ENCODE peak calls at places on chromosomes 1 and 21, in nine cellular contexts. R is prostate gland, P is GM23248, N is heart left ventricle, H is adrenal gland, B is fibroblast of lung, S is esophagus squamous epithelium, L is hepatocyte, O is pancreas. D is an unnamed sample.

GRCh38 chr21:14554948-14555347 is 8.8 kb upstream of the SAMSN1 start:
- DNase-seq in R (no peak), P (peak), N (no peak), H (no peak), B (no peak), S (no peak), L (no peak), O (no peak), D (no peak)

GRCh38 chr1:42922687-42923366 is 35.8 kb downstream of the SLC2A1 start:
- DNase-seq in R (peak), P (peak), N (no peak), H (peak), B (peak), S (no peak), L (peak), O (peak), D (no peak)

GRCh38 chr21:33854604-33855003 is 61.0 kb downstream of the ATP5PO start:
- DNase-seq in R (no peak), P (peak), N (no peak), H (no peak), B (no peak), S (no peak), L (no peak), O (no peak), D (no peak)

GRCh38 chr1:24018611-24019580 is 38.8 kb upstream of the SRSF10 start:
- DNase-seq in R (peak), P (peak), N (peak), H (peak), B (peak), S (peak), L (peak), O (peak), D (peak)

GRCh38 chr1:82790556-82790955 is 989.8 kb downstream of the ADGRL2 start:
- DNase-seq in R (no peak), P (no peak), N (no peak), H (no peak), B (no peak), S (no peak), L (no peak), O (no peak), D (no peak)

GRCh38 chr21:44973598-44973997 is 33.8 kb downstream of the SLX9 start:
- DNase-seq in R (no peak), P (no peak), N (peak), H (no peak), B (no peak), S (no peak), L (no peak), O (no peak), D (no peak)

GRCh38 chr1:87117761-87118160 is 203.3 kb downstream of the HS2ST1 start:
- DNase-seq in R (no peak), P (no peak), N (no peak), H (no peak), B (peak), S (no peak), L (no peak), O (no peak), D (no peak)

GRCh38 chr1:67766117-67766978 is 66.9 kb downstream of the GNG12 start:
- DNase-seq in R (no peak), P (peak), N (peak), H (peak), B (peak), S (no peak), L (peak), O (no peak), D (peak)

GRCh38 chr21:41620982-41621381 is 113.0 kb upstream of the TMPRSS2 start:
- DNase-seq in R (no peak), P (peak), N (no peak), H (no peak), B (peak), S (no peak), L (no peak), O (no peak), D (no peak)

GRCh38 chr1:182236651-182237077 is 154.9 kb downstream of the GLUL start:
- DNase-seq in R (no peak), P (no peak), N (no peak), H (no peak), B (no peak), S (no peak), L (no peak), O (no peak), D (no peak)

GRCh38 chr1:162756523-162756922 is 34.0 kb upstream of the HSD17B7 start:
- DNase-seq in R (no peak), P (peak), N (no peak), H (no peak), B (no peak), S (no peak), L (no peak), O (no peak), D (no peak)

GRCh38 chr1:40625076-40625475 is 40.4 kb downstream of the RIMS3 start:
- DNase-seq in R (no peak), P (peak), N (peak), H (peak), B (no peak), S (no peak), L (peak), O (peak), D (no peak)

GRCh38 chr1:40627987-40628902 is 37.2 kb downstream of the RIMS3 start:
- DNase-seq in R (no peak), P (no peak), N (no peak), H (peak), B (no peak), S (no peak), L (no peak), O (no peak), D (no peak)

GRCh38 chr1:40628903-40629292 is 36.6 kb downstream of the RIMS3 start:
- DNase-seq in R (no peak), P (no peak), N (no peak), H (no peak), B (no peak), S (no peak), L (no peak), O (no peak), D (no peak)

GRCh38 chr1:40625476-40626382 is 39.8 kb downstream of the RIMS3 start:
- DNase-seq in R (no peak), P (peak), N (no peak), H (peak), B (no peak), S (no peak), L (no peak), O (no peak), D (no peak)

DNA sequence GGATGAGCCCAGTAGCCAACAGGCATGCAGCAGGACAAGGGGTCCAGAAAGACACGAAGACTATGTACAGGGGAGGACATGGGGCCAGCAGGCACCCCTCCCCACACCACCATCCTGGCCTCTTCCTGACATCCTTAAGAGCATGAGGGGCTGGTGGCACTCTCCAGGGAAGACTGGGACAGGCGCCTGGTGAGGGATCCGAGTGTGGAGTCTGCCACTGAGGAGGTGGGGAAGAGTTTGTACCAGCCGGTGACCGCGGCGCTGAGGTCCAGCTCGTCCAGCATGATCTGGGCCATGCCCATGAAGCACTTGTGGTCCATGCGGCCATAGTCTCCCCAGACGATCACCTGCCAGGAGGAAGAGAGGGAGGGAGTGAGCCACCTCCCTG is 39.1 kb downstream of the RIMS3 start:
- DNase-seq in R (no peak), P (no peak), N (no peak), H (peak), B (no peak), S (no peak), L (no peak), O (no peak), D (no peak)
- H3K27ac ChIP-seq in R (no peak), P (no peak), N (no peak), H (no peak), B (no peak), S (no peak), L (no peak), O (no peak), D (no peak)

GRCh38 chr1:65235867-65236805 is 73.2 kb upstream of the DNAJC6 start:
- DNase-seq in R (no peak), P (peak), N (no peak), H (no peak), B (peak), S (no peak), L (peak), O (no peak), D (no peak)
- H3K4me3 ChIP-seq in R (no peak), P (no peak), N (no peak), H (no peak), B (no peak), S (no peak), L (no peak), O (no peak), D (no peak)

DNA sequence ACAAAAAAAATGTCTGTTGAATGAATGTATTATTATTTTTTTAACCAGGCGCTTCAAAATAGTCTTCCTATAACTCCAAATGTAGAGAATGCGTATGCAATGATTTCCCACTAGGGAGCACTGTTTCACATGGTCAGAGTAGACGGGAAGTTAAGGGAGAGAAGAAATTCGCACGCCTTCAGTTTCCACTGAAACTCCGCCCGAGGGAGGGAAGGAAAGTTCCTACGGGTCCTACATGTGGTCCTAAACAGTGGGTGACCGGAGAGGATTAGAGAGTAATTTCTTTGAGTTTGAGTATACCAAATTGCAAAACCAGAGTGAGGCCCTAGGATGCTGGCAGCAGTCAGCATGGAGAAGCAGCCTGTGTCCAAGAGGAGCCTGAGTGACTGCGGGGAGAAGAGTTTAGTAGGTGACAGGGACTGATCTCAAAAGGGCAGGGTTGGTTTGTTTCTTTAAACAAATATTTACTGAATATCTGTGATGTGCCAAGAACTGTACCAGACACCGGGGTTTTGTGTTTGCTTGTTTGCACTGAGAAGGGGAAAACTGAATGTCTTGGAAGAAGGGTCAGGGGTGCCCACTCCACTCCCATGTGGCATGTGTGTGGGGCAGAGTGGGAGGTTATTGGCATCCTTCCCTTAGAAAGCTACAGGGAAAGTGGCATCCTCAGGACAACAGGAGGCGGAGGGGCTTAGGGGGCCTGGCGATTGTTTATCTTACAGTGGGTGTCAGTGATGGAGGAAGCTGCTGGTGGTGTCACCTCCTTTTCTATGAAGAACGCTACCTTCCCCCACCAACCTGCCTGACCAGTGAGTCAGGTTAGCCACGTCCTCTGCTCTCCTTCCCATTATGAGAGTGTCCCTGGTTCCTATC is 22.8 kb downstream of the RNU5D-1 start:
- DNase-seq in R (no peak), P (peak), N (no peak), H (peak), B (peak), S (no peak), L (peak), O (peak), D (no peak)
- H3K27ac ChIP-seq in R (no peak), P (peak), N (no peak), H (no peak), B (peak), S (no peak), L (no peak), O (no peak), D (no peak)

DNA sequence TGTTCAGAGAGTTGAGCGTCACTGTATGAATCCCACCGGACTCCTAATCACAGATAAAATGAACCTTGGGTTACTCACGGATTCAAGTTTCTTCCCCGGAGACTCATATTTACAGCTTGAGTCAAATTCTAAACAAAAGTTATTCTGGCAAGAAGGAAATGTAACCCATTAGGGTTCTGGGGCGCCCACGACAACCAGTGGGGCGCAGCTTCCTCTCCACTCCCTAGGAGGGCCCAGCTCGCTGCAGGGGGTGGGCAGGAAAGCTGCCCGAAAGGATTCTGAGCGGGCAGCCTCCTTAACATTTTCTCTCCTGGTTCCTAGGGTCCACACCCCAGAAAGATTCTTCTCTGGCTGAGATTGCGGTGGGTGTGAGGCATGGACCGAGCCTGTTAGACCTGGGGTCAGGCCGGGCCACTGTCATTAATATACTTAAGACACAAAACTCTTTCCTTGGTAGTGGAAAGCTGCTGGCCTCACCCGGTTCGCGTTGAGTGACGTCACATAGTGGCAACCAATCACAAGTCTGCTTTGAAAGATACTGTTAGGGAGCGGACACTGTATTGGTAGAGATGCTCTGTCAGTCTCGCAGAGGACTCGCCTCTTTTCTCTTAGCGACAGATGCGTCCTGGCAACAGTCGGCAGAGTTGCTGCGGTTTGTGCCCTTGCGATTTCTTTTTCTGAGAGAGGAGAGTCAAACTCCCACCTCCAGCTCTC is 13.6 kb upstream of the MCOLN3 start:
- DNase-seq in R (peak), P (peak), N (peak), H (peak), B (peak), S (peak), L (peak), O (peak), D (peak)
- H3K4me3 ChIP-seq in R (peak), P (peak), N (peak), H (peak), B (peak), S (peak), L (peak), O (peak), D (peak)

DNA sequence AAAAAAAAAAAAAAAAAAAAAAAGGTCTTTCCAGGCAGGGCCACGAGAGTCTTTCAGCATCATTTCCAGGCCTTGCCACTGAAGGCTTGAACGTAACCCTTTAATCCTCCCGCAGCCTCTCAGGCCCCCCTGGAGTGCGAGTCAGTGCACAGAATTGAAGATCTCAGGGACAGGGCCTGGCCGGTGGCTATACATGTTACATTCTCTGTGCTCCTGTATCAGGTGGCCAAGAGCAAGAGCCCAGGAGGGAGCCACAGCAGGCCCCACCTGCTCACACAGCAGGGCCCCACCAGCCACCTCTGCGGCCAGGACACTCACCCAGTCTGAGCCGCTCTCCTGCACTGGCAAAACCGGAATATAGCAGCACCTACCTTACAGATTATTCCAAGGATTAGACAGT is 34.1 kb upstream of the SLC25A33 start:
- DNase-seq in R (no peak), P (no peak), N (no peak), H (no peak), B (no peak), S (no peak), L (no peak), O (no peak), D (no peak)
- H3K27ac ChIP-seq in R (no peak), P (no peak), N (no peak), H (no peak), B (no peak), S (no peak), L (no peak), O (no peak), D (no peak)

GRCh38 chr1:84693774-84694173 is 3.5 kb upstream of the SSX2IP start:
- DNase-seq in R (no peak), P (peak), N (no peak), H (no peak), B (no peak), S (no peak), L (no peak), O (no peak), D (no peak)
- H3K4me3 ChIP-seq in R (no peak), P (no peak), N (no peak), H (no peak), B (no peak), S (no peak), L (no peak), O (no peak), D (no peak)

GRCh38 chr1:188137221-188137620 is 1308.5 kb downstream of the PLA2G4A start:
- DNase-seq in R (no peak), P (no peak), N (no peak), H (no peak), B (no peak), S (no peak), L (no peak), O (no peak), D (no peak)
- H3K27ac ChIP-seq in R (no peak), P (no peak), N (no peak), H (no peak), B (no peak), S (no peak), L (no peak), O (no peak), D (no peak)

GRCh38 chr1:179816196-179816960 is 61.2 kb downstream of the TOR1AIP2 start:
- DNase-seq in R (no peak), P (no peak), N (peak), H (no peak), B (peak), S (no peak), L (peak), O (no peak), D (no peak)
- H3K4me3 ChIP-seq in R (no peak), P (no peak), N (no peak), H (no peak), B (no peak), S (no peak), L (no peak), O (no peak), D (no peak)

D was measured in thoracic aorta.